ENCODE peak calls at places on chromosomes 3 and 15, in nine cellular contexts. V is ovary, U is RWPE2, Y is adrenal gland, M is mammary epithelial cell, P is breast epithelium, X is heart right ventricle, H is transverse colon, T is IMR-90. K is an unnamed sample.
A peak's percentile ranks its signal among the peaks of the same experiment; 100 is the strongest.

GRCh38 chr15:76006136-76006778 is 6.0 kb downstream of the NRG4 start:
- DNase-seq in V (no peak), U (no peak), Y (peak; percentile 75), M (peak; percentile 44), P (no peak), X (no peak), H (no peak), T (no peak), K (no peak)

GRCh38 chr3:122555275-122556071 is 8.6 kb downstream of the PARP9 start:
- DNase-seq in V (no peak), U (no peak), Y (no peak), M (peak; percentile 33), P (no peak), X (no peak), H (no peak), T (peak; percentile 57), K (no peak)

GRCh38 chr3:72214065-72215048 is 429.4 kb upstream of the PROK2 start:
- DNase-seq in V (no peak), U (no peak), Y (no peak), M (no peak), P (no peak), X (no peak), H (no peak), T (no peak), K (no peak)

GRCh38 chr15:90217671-90218394 is 15.9 kb downstream of the CIB1 start:
- DNase-seq in V (no peak), U (no peak), Y (no peak), M (peak; percentile 60), P (no peak), X (no peak), H (no peak), T (no peak), K (no peak)

GRCh38 chr3:15610083-15610482 is 8.5 kb downstream of the BTD start:
- DNase-seq in V (peak; percentile 42), U (peak; percentile 61), Y (peak; percentile 72), M (peak; percentile 83), P (no peak), X (no peak), H (no peak), T (peak; percentile 75), K (no peak)

GRCh38 chr3:175398676-175399075 is 539.5 kb downstream of the NAALADL2 start:
- DNase-seq in V (no peak), U (no peak), Y (no peak), M (no peak), P (no peak), X (no peak), H (no peak), T (peak; percentile 88), K (no peak)

GRCh38 chr3:140420621-140421357 is 257.1 kb upstream of the TRIM42 start:
- DNase-seq in V (no peak), U (no peak), Y (peak; percentile 60), M (no peak), P (no peak), X (no peak), H (no peak), T (peak; percentile 32), K (no peak)

GRCh38 chr3:126983653-126984390 is 907 bp downstream of the PLXNA1 start:
- DNase-seq in V (peak; percentile 48), U (no peak), Y (peak; percentile 48), M (peak; percentile 28), P (no peak), X (peak; percentile 30), H (peak; percentile 27), T (no peak), K (no peak)

GRCh38 chr3:67529915-67530314 is 124.5 kb downstream of the SUCLG2 start:
- DNase-seq in V (no peak), U (no peak), Y (no peak), M (no peak), P (no peak), X (no peak), H (no peak), T (peak; percentile 40), K (no peak)

GRCh38 chr3:65330072-65330471 is 642.3 kb upstream of the ADAMTS9 start:
- DNase-seq in V (no peak), U (no peak), Y (no peak), M (no peak), P (no peak), X (no peak), H (no peak), T (peak; percentile 34), K (no peak)

GRCh38 chr15:77904436-77904821 is 173.1 kb downstream of the TBC1D2B start:
- DNase-seq in V (no peak), U (peak; percentile 59), Y (no peak), M (no peak), P (peak; percentile 42), X (no peak), H (no peak), T (no peak), K (peak; percentile 32)

GRCh38 chr3:150146891-150147761 is 176.4 kb upstream of the PFN2 start:
- DNase-seq in V (peak; percentile 37), U (peak; percentile 74), Y (no peak), M (peak; percentile 82), P (no peak), X (peak; percentile 20), H (peak; percentile 33), T (peak; percentile 98), K (peak; percentile 33)

GRCh38 chr3:112653209-112653871 is 12.4 kb upstream of the CCDC80 start:
- DNase-seq in V (no peak), U (peak; percentile 72), Y (no peak), M (peak; percentile 90), P (no peak), X (no peak), H (no peak), T (peak; percentile 98), K (peak; percentile 30)

GRCh38 chr3:60017631-60018030 is 967.8 kb upstream of the CFAP20DC start:
- DNase-seq in V (no peak), U (no peak), Y (no peak), M (peak; percentile 69), P (no peak), X (no peak), H (no peak), T (no peak), K (no peak)

GRCh38 chr3:35042210-35042960 is 596.9 kb upstream of the ARPP21 start:
- DNase-seq in V (no peak), U (no peak), Y (no peak), M (no peak), P (no peak), X (no peak), H (peak; percentile 8), T (no peak), K (no peak)
- H3K4me1 ChIP-seq in V (no peaks in the 10 kb centered on the region), U (no peaks in the 10 kb centered on the region), Y (no peaks in the 10 kb centered on the region), M (no peaks in the 10 kb centered on the region), P (no peaks in the 10 kb centered on the region), X (no peaks in the 10 kb centered on the region), H (no peaks in the 10 kb centered on the region), T (no peaks in the 10 kb centered on the region), K (no peaks in the 10 kb centered on the region)

GRCh38 chr15:41394924-41395323 is 7.4 kb downstream of the NDUFAF1 start:
- DNase-seq in V (no peak), U (no peak), Y (no peak), M (no peak), P (no peak), X (no peak), H (no peak), T (peak; percentile 20), K (no peak)

GRCh38 chr15:41396111-41396510 is 6.2 kb downstream of the NDUFAF1 start:
- DNase-seq in V (no peak), U (no peak), Y (no peak), M (no peak), P (no peak), X (no peak), H (no peak), T (no peak), K (no peak)

GRCh38 chr15:41387646-41388045 is 14.7 kb downstream of the NDUFAF1 start:
- DNase-seq in V (no peak), U (no peak), Y (no peak), M (no peak), P (no peak), X (no peak), H (no peak), T (no peak), K (no peak)

GRCh38 chr15:41392659-41393058 is 9.6 kb downstream of the NDUFAF1 start:
- DNase-seq in V (no peak), U (no peak), Y (no peak), M (no peak), P (no peak), X (no peak), H (no peak), T (no peak), K (no peak)
- H3K27ac ChIP-seq in V (no peak overlapping the region), U (no peak overlapping the region), Y (no peak overlapping the region), M (no peak overlapping the region), P (no peak overlapping the region), X (no peak overlapping the region), H (no peak overlapping the region), T (no peak overlapping the region), K (no peak overlapping the region)

DNA sequence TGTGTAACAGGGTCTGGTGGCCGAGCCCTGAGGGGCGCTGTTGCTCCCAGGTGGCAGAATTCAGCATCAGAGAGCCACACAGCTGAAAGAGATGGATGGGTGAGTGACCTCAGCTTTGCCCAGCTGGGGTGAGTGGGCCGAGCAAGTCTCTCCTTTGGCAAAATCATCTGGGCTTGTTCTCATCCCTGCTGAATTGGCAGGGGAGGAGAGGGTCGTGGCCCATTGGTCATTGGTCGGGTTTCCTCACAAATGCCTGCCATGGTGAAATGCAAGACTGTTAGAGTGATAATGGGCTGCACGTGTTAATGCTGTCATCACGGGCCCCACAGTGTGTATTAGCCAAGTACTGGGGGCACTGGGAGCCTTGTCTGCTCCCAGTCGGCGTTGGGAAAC is 15.9 kb downstream of the ABHD2 start:
- DNase-seq in V (peak; percentile 44), U (no peak), Y (peak; percentile 41), M (no peak), P (no peak), X (no peak), H (no peak), T (peak; percentile 29), K (peak; percentile 48)
- H3K4me1 ChIP-seq in V (peaks cover 35% of the 10 kb centered on the region), U (peaks cover 71% of the 10 kb centered on the region), Y (peaks cover 48% of the 10 kb centered on the region), M (peaks cover 56% of the 10 kb centered on the region), P (peaks cover 22% of the 10 kb centered on the region), X (peaks cover 91% of the 10 kb centered on the region), H (peaks cover 22% of the 10 kb centered on the region), T (peaks cover 47% of the 10 kb centered on the region), K (peaks cover 30% of the 10 kb centered on the region)

DNA sequence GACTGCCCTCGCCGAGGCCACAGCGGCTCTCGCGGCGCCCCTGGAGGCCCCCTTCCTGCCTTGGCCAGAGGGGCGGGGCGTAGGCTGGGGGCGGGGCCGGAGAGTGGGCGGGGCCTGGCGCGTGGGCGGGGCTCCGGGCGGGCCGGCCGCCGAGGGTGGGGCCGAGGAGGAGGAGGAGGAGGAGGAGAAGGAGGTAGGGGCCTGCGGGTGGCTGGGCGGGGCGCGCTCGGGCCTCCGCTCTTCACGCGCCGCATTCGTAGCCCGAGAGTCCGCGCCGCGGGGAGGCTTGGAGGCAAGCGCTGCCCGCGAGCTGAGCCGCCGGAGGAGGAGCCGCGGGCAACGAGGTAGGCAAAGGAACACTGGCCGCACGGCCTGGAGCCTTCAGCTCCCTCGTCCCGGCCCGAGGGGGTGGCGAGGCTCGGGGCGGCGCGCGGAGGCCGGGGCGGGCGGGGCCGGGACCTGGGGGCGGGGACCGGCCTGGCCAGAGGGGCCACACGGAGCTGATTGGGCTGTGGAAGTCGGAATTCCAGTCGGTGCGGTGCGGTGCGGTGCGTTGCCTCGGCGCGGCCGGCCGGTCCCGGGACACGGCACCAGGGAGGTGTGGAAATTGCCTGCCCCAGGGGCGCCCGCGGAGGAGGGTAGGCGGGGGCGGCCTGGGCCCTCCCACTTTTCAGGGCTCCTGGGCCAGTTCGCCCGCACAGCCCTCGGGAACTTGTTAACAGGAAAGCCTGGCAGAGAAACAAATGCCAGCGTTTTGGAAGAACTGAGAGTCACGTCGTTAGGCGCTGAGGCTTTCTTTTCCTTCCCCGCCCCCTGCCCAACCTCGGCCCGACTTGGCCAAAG is at the start of gene PPP2R3A:
- DNase-seq in V (peak; percentile 89), U (peak; percentile 81), Y (peak; percentile 89), M (peak; percentile 86), P (peak; percentile 81), X (peak; percentile 89), H (peak; percentile 86), T (peak; percentile 80), K (peak; percentile 88)
- H3K27ac ChIP-seq in V (peak within 1 kb of the TSS; percentile 92), U (peak within 1 kb of the TSS; percentile 70), Y (peak within 1 kb of the TSS; percentile 65), M (peak within 1 kb of the TSS; percentile 76), P (peak within 1 kb of the TSS; percentile 96), X (peak within 1 kb of the TSS; percentile 93), H (peak within 1 kb of the TSS; percentile 98), T (peak within 1 kb of the TSS; percentile 88), K (peak within 1 kb of the TSS; percentile 66)

K was measured in right cardiac atrium.